ENCODE peak calls at places on chromosomes 16 and 17, in five cellular contexts. One of them, this sample, is unnamed.

GRCh38 chr16:70454221-70455034 is at the start of gene FCSK:
- DNase-seq in endothelial cell of umbilical vein: peak; percentile 86
- DNase-seq in breast epithelium: no peak
- DNase-seq in left ventricle myocardium inferior: peak; percentile 61
- DNase-seq in brain microvascular endothelial cell: peak; percentile 42
- DNase-seq in this sample: peak; percentile 74

GRCh38 chr16:5633845-5634440 is 536.3 kb upstream of the EEF2KMT start:
- DNase-seq in endothelial cell of umbilical vein: no peak
- DNase-seq in breast epithelium: no peak
- DNase-seq in left ventricle myocardium inferior: no peak
- DNase-seq in brain microvascular endothelial cell: peak; percentile 0
- DNase-seq in this sample: peak; percentile 39

GRCh38 chr17:73973881-73974409 is 229.5 kb upstream of the RPL38 start:
- DNase-seq in endothelial cell of umbilical vein: no peak
- DNase-seq in breast epithelium: no peak
- DNase-seq in left ventricle myocardium inferior: peak; percentile 31
- DNase-seq in brain microvascular endothelial cell: no peak
- DNase-seq in this sample: no peak

GRCh38 chr17:79165296-79165695 is 90.7 kb downstream of the ENGASE start:
- DNase-seq in endothelial cell of umbilical vein: no peak
- DNase-seq in breast epithelium: no peak
- DNase-seq in left ventricle myocardium inferior: no peak
- DNase-seq in brain microvascular endothelial cell: no peak
- DNase-seq in this sample: no peak

GRCh38 chr16:49621240-49622083 is 234.4 kb downstream of the ZNF423 start:
- DNase-seq in endothelial cell of umbilical vein: no peak
- DNase-seq in breast epithelium: no peak
- DNase-seq in left ventricle myocardium inferior: no peak
- DNase-seq in brain microvascular endothelial cell: peak; percentile 25
- DNase-seq in this sample: peak; percentile 22

GRCh38 chr17:19537116-19537515 is 3.5 kb downstream of the SLC47A1 start:
- DNase-seq in endothelial cell of umbilical vein: no peak
- DNase-seq in breast epithelium: no peak
- DNase-seq in left ventricle myocardium inferior: no peak
- DNase-seq in brain microvascular endothelial cell: no peak
- DNase-seq in this sample: no peak

GRCh38 chr16:79823644-79824043 is 223.1 kb upstream of the MAF start:
- DNase-seq in endothelial cell of umbilical vein: no peak
- DNase-seq in breast epithelium: no peak
- DNase-seq in left ventricle myocardium inferior: no peak
- DNase-seq in brain microvascular endothelial cell: peak; percentile 15
- DNase-seq in this sample: no peak

GRCh38 chr16:2752850-2753522 is 548 bp downstream of the SRRM2 start:
- DNase-seq in endothelial cell of umbilical vein: no peak
- DNase-seq in breast epithelium: peak; percentile 84
- DNase-seq in left ventricle myocardium inferior: peak; percentile 87
- DNase-seq in brain microvascular endothelial cell: peak; percentile 41
- DNase-seq in this sample: peak; percentile 80

GRCh38 chr17:79052131-79052530 is 22.5 kb upstream of the ENGASE start:
- DNase-seq in endothelial cell of umbilical vein: no peak
- DNase-seq in breast epithelium: no peak
- DNase-seq in left ventricle myocardium inferior: no peak
- DNase-seq in brain microvascular endothelial cell: no peak
- DNase-seq in this sample: no peak

GRCh38 chr16:71666928-71667707 is 41.1 kb downstream of the MARVELD3 start:
- DNase-seq in endothelial cell of umbilical vein: no peak
- DNase-seq in breast epithelium: no peak
- DNase-seq in left ventricle myocardium inferior: no peak
- DNase-seq in brain microvascular endothelial cell: no peak
- DNase-seq in this sample: no peak

GRCh38 chr16:88020513-88020885 is 69.3 kb downstream of the BANP start:
- DNase-seq in endothelial cell of umbilical vein: no peak
- DNase-seq in breast epithelium: peak; percentile 37
- DNase-seq in left ventricle myocardium inferior: no peak
- DNase-seq in brain microvascular endothelial cell: no peak
- DNase-seq in this sample: no peak
- TF ChIP-seq CTCF in endothelial cell of umbilical vein: no peak
- TF ChIP-seq CTCF in breast epithelium: no peak
- TF ChIP-seq CTCF in left ventricle myocardium inferior: no peak
- TF ChIP-seq CTCF in brain microvascular endothelial cell: no peak
- TF ChIP-seq CTCF in this sample: no peak

GRCh38 chr17:57955183-57955952 is at the start of gene CUEDC1:
- DNase-seq in endothelial cell of umbilical vein: peak; percentile 56
- DNase-seq in breast epithelium: peak; percentile 80
- DNase-seq in left ventricle myocardium inferior: peak; percentile 87
- DNase-seq in brain microvascular endothelial cell: peak; percentile 41
- DNase-seq in this sample: peak; percentile 50
- TF ChIP-seq CTCF in endothelial cell of umbilical vein: no peak
- TF ChIP-seq CTCF in breast epithelium: no peak
- TF ChIP-seq CTCF in left ventricle myocardium inferior: peak; percentile 67
- TF ChIP-seq CTCF in brain microvascular endothelial cell: peak; percentile 42
- TF ChIP-seq CTCF in this sample: peak; percentile 1

DNA sequence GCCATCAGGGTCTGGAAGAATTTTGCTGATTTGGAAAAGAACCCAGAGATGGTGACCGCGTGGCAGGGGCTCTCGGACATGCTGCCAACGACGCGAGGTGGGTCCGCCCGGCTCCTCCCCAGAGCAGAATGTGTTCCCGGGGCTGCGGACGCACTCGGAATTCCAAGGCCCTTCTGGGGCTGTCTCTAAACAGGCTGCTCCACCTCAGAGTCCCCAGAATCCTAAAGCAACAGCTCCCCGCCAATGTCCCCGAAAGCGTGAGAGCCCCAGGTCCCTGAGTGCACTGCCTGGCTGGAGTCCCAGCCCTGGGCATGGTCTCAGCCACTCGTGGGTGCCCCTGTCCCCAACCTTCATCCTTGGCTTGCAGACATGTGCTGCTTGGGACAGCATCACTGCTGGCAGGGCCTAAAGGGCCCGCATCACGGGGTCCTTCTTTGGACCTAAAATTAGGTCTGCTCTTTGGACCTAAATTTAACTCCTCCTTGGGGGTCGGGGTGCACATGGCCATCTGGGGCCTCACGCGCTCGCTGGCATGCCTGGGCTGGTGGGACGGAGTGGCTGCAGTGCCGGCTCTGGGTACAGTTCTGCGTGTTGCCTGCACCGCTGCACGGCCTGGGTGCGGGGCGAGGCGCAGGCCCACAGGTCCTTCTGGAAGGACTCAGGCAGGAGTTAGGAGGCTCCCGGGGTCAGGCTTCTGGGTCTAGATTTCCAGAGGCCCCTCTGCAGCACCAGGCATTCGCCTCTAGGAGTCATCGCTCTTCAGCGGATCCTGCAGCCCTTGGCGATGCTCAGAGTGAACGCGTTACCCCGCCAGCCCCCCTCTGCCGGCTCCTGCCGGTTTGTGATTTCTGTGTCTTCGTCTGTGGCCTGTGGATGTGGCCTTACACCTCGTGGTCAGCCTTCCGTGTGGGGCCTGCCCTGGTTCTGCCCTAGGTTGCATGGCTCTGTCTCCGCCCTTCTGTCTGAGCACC is 41.9 kb upstream of the CHMP6 start:
- DNase-seq in endothelial cell of umbilical vein: no peak
- DNase-seq in breast epithelium: no peak
- DNase-seq in left ventricle myocardium inferior: no peak
- DNase-seq in brain microvascular endothelial cell: no peak
- DNase-seq in this sample: no peak
- TF ChIP-seq CTCF in endothelial cell of umbilical vein: no peak
- TF ChIP-seq CTCF in breast epithelium: no peak
- TF ChIP-seq CTCF in left ventricle myocardium inferior: peak; percentile 32
- TF ChIP-seq CTCF in brain microvascular endothelial cell: peak; percentile 17
- TF ChIP-seq CTCF in this sample: no peak

DNA sequence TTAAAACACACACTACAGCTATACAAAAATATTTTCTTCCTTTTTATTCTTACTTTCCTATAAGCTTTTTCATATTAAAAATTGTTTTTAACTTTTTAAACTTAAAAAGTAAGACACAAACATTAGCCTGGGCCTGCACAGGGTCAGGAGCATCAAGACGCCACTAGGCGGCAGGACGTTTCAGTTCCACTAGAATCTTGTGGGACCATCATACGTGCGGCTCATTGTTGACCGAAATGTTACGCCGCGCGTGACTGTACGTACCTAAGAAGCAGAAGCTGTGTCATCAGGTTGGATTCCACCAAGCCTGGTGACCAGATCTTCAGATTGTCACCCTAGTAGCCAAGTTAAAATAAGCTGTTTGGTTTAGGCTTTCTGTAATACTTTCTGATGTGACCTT is 47.1 kb downstream of the USP10 start:
- DNase-seq in endothelial cell of umbilical vein: no peak
- DNase-seq in breast epithelium: peak; percentile 78
- DNase-seq in left ventricle myocardium inferior: no peak
- DNase-seq in brain microvascular endothelial cell: no peak
- DNase-seq in this sample: no peak
- TF ChIP-seq CTCF in endothelial cell of umbilical vein: peak; percentile 8
- TF ChIP-seq CTCF in breast epithelium: no peak
- TF ChIP-seq CTCF in left ventricle myocardium inferior: no peak
- TF ChIP-seq CTCF in brain microvascular endothelial cell: peak; percentile 68
- TF ChIP-seq CTCF in this sample: peak; percentile 42

DNA sequence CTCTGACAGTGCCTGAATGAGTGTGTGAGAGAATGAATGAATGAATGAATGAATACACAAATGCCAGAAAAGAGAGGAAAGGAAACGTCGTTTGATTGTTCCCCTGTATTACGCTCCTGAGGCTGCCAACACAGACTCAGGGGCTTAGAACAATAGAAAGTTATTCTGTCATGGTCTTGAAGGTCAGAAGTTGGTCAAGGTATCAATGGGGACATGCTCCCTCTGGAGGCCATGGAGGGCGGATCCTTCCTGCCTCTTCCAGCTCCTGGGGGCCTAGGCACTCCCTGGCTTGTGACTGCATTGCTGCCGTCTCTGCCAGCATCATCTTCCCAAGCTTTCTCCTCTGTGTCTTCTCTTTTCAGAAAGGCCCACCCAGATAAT is 1.5 kb upstream of the SLC38A8 start:
- DNase-seq in endothelial cell of umbilical vein: peak; percentile 20
- DNase-seq in breast epithelium: no peak
- DNase-seq in left ventricle myocardium inferior: no peak
- DNase-seq in brain microvascular endothelial cell: no peak
- DNase-seq in this sample: peak; percentile 36
- TF ChIP-seq CTCF in endothelial cell of umbilical vein: peak; percentile 12
- TF ChIP-seq CTCF in breast epithelium: no peak
- TF ChIP-seq CTCF in left ventricle myocardium inferior: peak; percentile 32
- TF ChIP-seq CTCF in brain microvascular endothelial cell: peak; percentile 64
- TF ChIP-seq CTCF in this sample: peak; percentile 42

GRCh38 chr17:8574687-8575086 is 55.8 kb downstream of the MYH10 start:
- DNase-seq in endothelial cell of umbilical vein: no peak
- DNase-seq in breast epithelium: no peak
- DNase-seq in left ventricle myocardium inferior: peak; percentile 21
- DNase-seq in brain microvascular endothelial cell: no peak
- DNase-seq in this sample: peak; percentile 43
- TF ChIP-seq CTCF in endothelial cell of umbilical vein: no peak
- TF ChIP-seq CTCF in breast epithelium: no peak
- TF ChIP-seq CTCF in left ventricle myocardium inferior: peak; percentile 60
- TF ChIP-seq CTCF in brain microvascular endothelial cell: peak; percentile 40
- TF ChIP-seq CTCF in this sample: peak; percentile 25

GRCh38 chr16:17544785-17545184 is 74.0 kb upstream of the XYLT1 start:
- DNase-seq in endothelial cell of umbilical vein: no peak
- DNase-seq in breast epithelium: no peak
- DNase-seq in left ventricle myocardium inferior: no peak
- DNase-seq in brain microvascular endothelial cell: no peak
- DNase-seq in this sample: no peak
- TF ChIP-seq CTCF in endothelial cell of umbilical vein: no peak
- TF ChIP-seq CTCF in breast epithelium: no peak
- TF ChIP-seq CTCF in left ventricle myocardium inferior: no peak
- TF ChIP-seq CTCF in brain microvascular endothelial cell: peak; percentile 19
- TF ChIP-seq CTCF in this sample: no peak